ENCODE peak calls at places on chromosome 9, in eight cellular contexts. J, K, Q, I, B, G, C and X are unnamed samples.

GRCh38 chr9:124489222-124489621 is 18.0 kb downstream of the NR5A1 start:
- DNase-seq in I (no peak), K (no peak), J (no peak), Q (peak), B (no peak), G (no peak), C (no peak), X (no peak)

GRCh38 chr9:6827370-6827949 is 69.7 kb downstream of the KDM4C start:
- DNase-seq in K (no peak), C (no peak), J (peak), I (no peak), B (no peak), Q (peak), G (peak), X (peak)

GRCh38 chr9:125145425-125145824 is 2.1 kb upstream of the SCAI start:
- DNase-seq in J (no peak), I (no peak), C (no peak), B (no peak), G (no peak), Q (no peak), K (no peak), X (no peak)

GRCh38 chr9:5013379-5013778 is 28.3 kb downstream of the JAK2 start:
- DNase-seq in B (no peak), C (no peak), Q (no peak), J (no peak), K (no peak), I (no peak), G (no peak), X (no peak)

GRCh38 chr9:89740722-89741121 is 135.9 kb downstream of the GADD45G start:
- DNase-seq in K (no peak), G (no peak), C (no peak), B (no peak), J (no peak), Q (no peak), I (no peak), X (no peak)

GRCh38 chr9:116212986-116213672 is 59.5 kb downstream of the PAPPA start:
- DNase-seq in G (no peak), C (no peak), J (no peak), I (no peak), Q (peak), K (no peak), B (no peak), X (no peak)

GRCh38 chr9:132585954-132586829 is 3.8 kb downstream of the BARHL1 start:
- DNase-seq in K (no peak), Q (no peak), I (no peak), B (no peak), J (peak), C (no peak), G (no peak), X (no peak)

GRCh38 chr9:88243736-88244135 is 105.5 kb upstream of the SPATA31C2 start:
- DNase-seq in I (no peak), G (peak), C (no peak), B (no peak), Q (no peak), J (no peak), K (no peak), X (no peak)

GRCh38 chr9:38024036-38024681 is 44.9 kb downstream of the SHB start:
- DNase-seq in G (peak), C (no peak), J (peak), I (no peak), K (peak), Q (no peak), B (no peak), X (no peak)

GRCh38 chr9:14348241-14349140 is 34.5 kb upstream of the NFIB start:
- DNase-seq in B (no peak), K (no peak), C (no peak), G (no peak), Q (no peak), J (peak), I (no peak), X (peak)

GRCh38 chr9:22044583-22044982 is 35.5 kb upstream of the CDKN2B start:
- DNase-seq in Q (peak), C (no peak), K (no peak), B (no peak), I (no peak), J (no peak), G (no peak), X (no peak)
- TF ChIP-seq CTCF in Q (no peak), C (no peak), K (no peak), B (no peak), I (no peak), J (no peak), G (no peak), X (no peak)

DNA sequence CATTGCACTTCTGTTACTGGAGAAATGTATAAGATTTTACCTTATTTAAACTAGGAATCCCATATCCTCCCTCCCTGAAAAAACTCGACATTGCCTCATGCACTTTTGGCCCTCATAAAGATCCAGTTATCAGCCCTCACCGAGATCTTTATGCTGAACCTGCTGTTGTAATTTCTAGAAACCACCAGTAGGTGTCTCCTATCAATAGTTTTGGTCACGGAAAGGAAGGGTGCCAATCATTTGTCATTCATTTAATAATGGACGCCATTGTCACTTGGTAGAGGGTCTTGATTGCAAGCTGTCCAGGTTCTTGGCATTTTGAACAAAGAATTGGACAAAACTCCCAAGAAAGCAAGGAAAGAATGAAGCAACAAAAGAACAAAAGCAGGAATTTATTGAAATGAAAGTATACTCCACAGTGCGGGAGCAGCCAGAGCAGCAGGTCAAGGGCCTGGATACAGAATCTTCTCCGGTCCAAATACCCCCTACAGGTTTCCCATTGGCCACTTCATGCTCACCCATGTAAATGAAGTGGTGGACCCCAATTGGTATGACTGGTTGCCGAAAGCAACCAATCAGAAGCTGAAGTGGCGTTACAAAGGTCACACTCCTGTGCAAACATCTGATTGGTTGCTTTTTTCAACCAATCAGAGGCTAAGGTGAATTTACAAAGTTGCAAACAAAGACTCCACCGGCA is 524.3 kb downstream of the PSAT1 start:
- DNase-seq in K (no peak), G (peak), B (no peak), Q (peak), J (peak), C (no peak), I (no peak), X (no peak)
- TF ChIP-seq CTCF in K (no peak), G (peak), B (peak), Q (peak), J (peak), C (no peak), I (peak), X (peak)

DNA sequence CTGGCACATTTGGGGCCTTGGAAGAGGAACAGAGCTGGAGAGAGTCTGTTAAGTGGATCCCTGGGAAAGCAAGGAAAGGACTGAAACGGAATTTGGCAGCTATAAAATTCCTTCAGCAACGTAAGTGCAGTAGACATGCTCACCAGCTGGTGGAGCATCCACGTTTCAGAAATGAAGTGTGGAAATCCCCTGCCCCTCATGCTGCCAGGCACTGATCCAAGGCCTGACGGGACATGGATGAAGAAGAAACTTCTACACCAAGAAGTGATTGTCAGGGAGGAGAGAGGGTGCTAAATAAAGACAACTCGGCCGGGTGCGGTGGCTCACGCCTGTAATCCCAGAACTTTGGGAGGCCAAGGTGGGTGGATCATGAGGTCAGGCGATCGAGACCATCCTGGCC is 209.3 kb downstream of the ROR2 start:
- DNase-seq in J (no peak), B (no peak), C (peak), I (peak), G (peak), Q (no peak), K (peak), X (no peak)
- TF ChIP-seq CTCF in J (peak), B (no peak), C (no peak), I (peak), G (no peak), Q (no peak), K (no peak), X (no peak)

GRCh38 chr9:95268681-95269080 is 48.8 kb downstream of the FANCC start:
- DNase-seq in K (no peak), I (no peak), C (no peak), Q (peak), G (peak), B (no peak), J (peak), X (no peak)
- TF ChIP-seq CTCF in K (no peak), I (peak), C (no peak), Q (peak), G (peak), B (peak), J (peak), X (no peak)